ENCODE peak calls at places on chromosomes 2 and 18, in four cellular contexts. N, M, O and Z are unnamed samples.

GRCh38 chr18:63079114-63079513 is 240.5 kb downstream of the BCL2 start:
- DNase-seq in N (no peak), M (no peak), O (no peak), Z (no peak)

GRCh38 chr2:141911485-141912066 is 219.2 kb downstream of the LRP1B start:
- DNase-seq in N (no peak), M (peak), O (peak), Z (peak)

GRCh38 chr2:209977386-209978239 is 24.8 kb upstream of the RPE start:
- DNase-seq in N (no peak), M (peak), O (peak), Z (peak)

GRCh38 chr2:127859712-127860085 is 1.7 kb upstream of the POLR2D start:
- DNase-seq in N (peak), M (no peak), O (no peak), Z (peak)

GRCh38 chr18:51430538-51430937 is 233.1 kb upstream of the MEX3C start:
- DNase-seq in N (no peak), M (no peak), O (no peak), Z (no peak)

GRCh38 chr2:128727914-128728313 is 409.2 kb upstream of the HS6ST1 start:
- DNase-seq in N (no peak), M (peak), O (peak), Z (peak)

GRCh38 chr2:20588918-20589871 is 61.7 kb downstream of the HS1BP3 start:
- DNase-seq in N (peak), M (no peak), O (no peak), Z (no peak)

GRCh38 chr2:10087360-10087759 is 7.1 kb upstream of the CYS1 start:
- DNase-seq in N (no peak), M (no peak), O (no peak), Z (no peak)

GRCh38 chr18:68229351-68229750 is 485.6 kb downstream of the TMX3 start:
- DNase-seq in N (no peak), M (no peak), O (no peak), Z (no peak)

GRCh38 chr2:235003096-235003775 is 51.4 kb downstream of the SH3BP4 start:
- DNase-seq in N (no peak), M (no peak), O (no peak), Z (no peak)

GRCh38 chr2:239912938-239913631 is 112.1 kb downstream of the NDUFA10 start:
- DNase-seq in N (no peak), M (no peak), O (no peak), Z (no peak)

GRCh38 chr2:158184001-158184400 is 82.3 kb downstream of the UPP2 start:
- DNase-seq in N (no peak), M (no peak), O (no peak), Z (no peak)

GRCh38 chr2:218146056-218146455 is 20.2 kb downstream of the CXCR2 start:
- DNase-seq in N (no peak), M (no peak), O (no peak), Z (no peak)

GRCh38 chr2:69154031-69154430 is 141.1 kb downstream of the ANTXR1 start:
- DNase-seq in N (no peak), M (peak), O (peak), Z (peak)

GRCh38 chr2:134736167-134736885 is 17.5 kb upstream of the TMEM163 start:
- DNase-seq in N (no peak), M (peak), O (peak), Z (peak)

GRCh38 chr2:42959993-42960834 is 167.8 kb upstream of the HAAO start:
- DNase-seq in N (no peak), M (no peak), O (no peak), Z (no peak)

GRCh38 chr18:65755616-65756015 is 4.8 kb downstream of the CDH7 start:
- DNase-seq in N (no peak), M (no peak), O (no peak), Z (no peak)

GRCh38 chr2:39730685-39731302 is 48.3 kb downstream of the THUMPD2 start:
- DNase-seq in N (no peak), M (peak), O (no peak), Z (peak)

GRCh38 chr2:219542931-219543595 is 546 bp downstream of the CHPF start:
- DNase-seq in N (peak), M (peak), O (peak), Z (peak)

GRCh38 chr18:77702686-77703085 is 453.0 kb downstream of the GALR1 start:
- DNase-seq in N (no peak), M (peak), O (peak), Z (peak)
- TF ChIP-seq CTCF in N (peak), M (no peak), O (no peak), Z (peak)

GRCh38 chr2:99406137-99406536 is 68.9 kb downstream of the EIF5B start:
- DNase-seq in N (no peak), M (no peak), O (no peak), Z (no peak)
- TF ChIP-seq CTCF in N (no peak), M (no peak), O (no peak), Z (no peak)

DNA sequence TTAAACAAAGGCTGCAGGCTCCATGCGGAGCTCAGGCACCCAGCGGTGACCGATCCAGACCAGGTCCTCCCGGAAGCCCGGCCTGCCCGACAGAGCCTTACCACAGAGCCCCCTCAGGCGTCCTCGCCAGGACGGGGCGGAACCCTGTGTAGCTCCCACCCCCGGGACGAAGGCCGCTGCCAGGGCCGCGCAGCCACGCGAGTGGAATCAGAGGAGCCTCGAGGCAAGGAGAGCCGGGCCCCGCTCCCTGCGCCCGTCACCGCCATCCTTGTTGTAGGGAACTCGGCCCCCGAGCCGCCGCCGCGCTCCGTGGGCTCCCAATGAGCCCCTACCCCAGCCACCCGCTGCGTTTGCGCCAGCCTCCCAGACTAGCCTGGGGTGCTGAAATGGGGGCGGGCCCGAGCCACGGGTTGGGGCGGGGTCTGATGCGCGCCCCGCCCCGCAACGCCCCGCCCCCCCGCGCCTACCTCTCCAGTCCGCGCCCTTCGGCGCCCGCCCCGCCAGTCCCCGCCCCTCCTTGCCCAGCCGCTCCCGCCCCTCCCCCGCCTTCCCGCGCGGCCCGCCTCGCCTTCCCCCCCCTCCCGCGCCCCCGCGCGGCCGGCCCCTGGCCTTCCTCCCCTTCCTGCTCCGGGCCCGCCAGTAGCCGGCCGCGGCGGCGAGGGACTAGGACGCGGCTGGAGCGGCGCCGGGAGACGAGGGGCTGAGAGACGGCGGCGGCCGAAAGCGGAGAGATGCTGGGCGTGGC is at the start of gene LIMS1:
- DNase-seq in N (peak), M (peak), O (peak), Z (peak)
- TF ChIP-seq CTCF in N (no peak), M (no peak), O (no peak), Z (no peak)

DNA sequence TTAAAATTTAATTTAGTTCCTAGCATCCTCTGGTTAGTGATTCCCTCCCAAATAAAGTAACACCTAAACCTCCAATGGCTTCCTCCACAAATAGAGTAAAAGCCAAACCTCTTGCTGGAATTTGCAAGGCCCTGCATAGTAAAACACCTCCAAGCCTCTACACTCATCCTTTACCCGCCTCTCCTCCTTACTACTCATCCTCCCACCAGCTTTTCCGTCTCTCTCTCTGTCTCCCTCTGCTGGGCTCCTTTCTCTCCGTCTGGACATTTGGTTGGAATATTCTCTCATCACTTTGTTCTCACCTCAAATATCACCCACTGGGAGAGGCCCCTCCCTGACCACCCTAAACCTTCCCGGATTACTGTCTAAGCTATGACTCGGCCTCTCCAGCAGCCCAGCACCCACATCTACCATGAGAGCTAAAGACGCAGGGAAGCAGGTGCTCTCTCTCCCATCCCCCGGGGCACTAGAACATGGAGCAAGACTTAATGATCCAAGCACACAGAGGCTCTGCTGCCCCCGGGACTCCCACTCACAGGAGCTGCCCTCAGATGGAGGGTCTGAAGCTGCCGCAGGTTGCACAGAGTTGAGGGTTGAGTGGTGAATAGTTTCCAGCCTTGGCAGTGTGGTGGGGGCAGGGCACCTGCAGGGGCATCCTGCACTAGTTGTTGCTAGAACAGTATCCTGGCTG is 167.2 kb downstream of the FBXO15 start:
- DNase-seq in N (no peak), M (peak), O (peak), Z (peak)
- TF ChIP-seq CTCF in N (peak), M (peak), O (peak), Z (peak)